ENCODE peak calls at places on chromosome 16, in six cellular contexts. Z, P, D, O, I and W are unnamed samples.

GRCh38 chr16:80197790-80198201 is 343.0 kb upstream of the DYNLRB2 start:
- DNase-seq in Z (peak; percentile 87), P (peak; percentile 91), D (no peak), O (no peak), I (peak; percentile 79), W (no peak)

GRCh38 chr16:27242868-27243590 is 25.5 kb downstream of the NSMCE1 start:
- DNase-seq in Z (peak; percentile 78), P (peak; percentile 96), D (peak; percentile 71), O (peak; percentile 24), I (peak; percentile 83), W (no peak)

GRCh38 chr16:17454331-17454730 is 16.4 kb downstream of the XYLT1 start:
- DNase-seq in Z (no peak), P (no peak), D (no peak), O (no peak), I (no peak), W (no peak)

GRCh38 chr16:51763072-51763658 is 612.1 kb upstream of the SALL1 start:
- DNase-seq in Z (no peak), P (no peak), D (no peak), O (no peak), I (no peak), W (no peak)

GRCh38 chr16:80273635-80274538 is 266.9 kb upstream of the DYNLRB2 start:
- DNase-seq in Z (no peak), P (no peak), D (no peak), O (no peak), I (no peak), W (no peak)

GRCh38 chr16:22805326-22805725 is 8.6 kb upstream of the HS3ST2 start:
- DNase-seq in Z (no peak), P (no peak), D (no peak), O (no peak), I (no peak), W (no peak)

GRCh38 chr16:48687421-48688038 is 77.5 kb upstream of the N4BP1 start:
- DNase-seq in Z (peak; percentile 70), P (peak; percentile 59), D (peak; percentile 13), O (peak; percentile 71), I (peak; percentile 84), W (peak; percentile 76)

GRCh38 chr16:82782715-82783251 is 156.0 kb downstream of the CDH13 start:
- DNase-seq in Z (no peak), P (peak; percentile 47), D (no peak), O (no peak), I (no peak), W (no peak)

GRCh38 chr16:66103245-66103644 is 263.2 kb upstream of the CDH5 start:
- DNase-seq in Z (no peak), P (no peak), D (no peak), O (no peak), I (peak; percentile 49), W (no peak)

GRCh38 chr16:52318259-52319008 is 228.5 kb downstream of the TOX3 start:
- DNase-seq in Z (no peak), P (no peak), D (no peak), O (no peak), I (no peak), W (no peak)

GRCh38 chr16:56424791-56425438 is 430 bp downstream of the AMFR start:
- DNase-seq in Z (no peak), P (peak; percentile 40), D (no peak), O (peak; percentile 79), I (no peak), W (peak; percentile 42)

GRCh38 chr16:78505544-78506371 is 406.3 kb downstream of the WWOX start:
- DNase-seq in Z (no peak), P (no peak), D (no peak), O (no peak), I (peak; percentile 80), W (no peak)

DNA sequence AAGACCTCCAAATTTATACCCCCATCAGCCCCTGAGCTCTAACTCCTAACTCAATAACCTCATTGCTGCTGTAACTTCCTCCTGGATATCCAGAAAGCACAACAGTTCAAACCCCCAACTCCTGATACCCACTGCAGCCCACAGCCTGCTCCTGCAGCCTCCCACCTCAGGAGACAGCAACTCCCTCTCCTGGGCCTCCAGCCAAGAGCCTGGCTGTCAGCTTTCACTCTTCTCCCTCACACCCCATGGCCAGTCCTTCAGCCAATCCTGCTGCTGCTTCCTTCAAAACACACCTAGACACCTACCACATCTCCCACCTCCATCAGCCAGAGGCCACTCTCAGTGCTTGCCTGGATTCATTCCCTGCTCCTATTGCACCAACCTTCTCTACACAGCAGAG is 5.4 kb downstream of the GINS2 start:
- DNase-seq in Z (no peak), P (no peak), D (no peak), O (no peak), I (no peak), W (no peak)
- TF ChIP-seq MYC in Z (no peak), P (no peak), D (no peak), O (no peak), I (no peak), W (no peak)

GRCh38 chr16:67660564-67661028 is at the start of gene PARD6A:
- DNase-seq in Z (peak; percentile 96), P (peak; percentile 94), D (peak; percentile 87), O (peak; percentile 92), I (peak; percentile 94), W (peak; percentile 96)
- TF ChIP-seq POLR2A in Z (no peak), P (no peak), D (no peak), O (peak; percentile 31), I (no peak), W (no peak)

DNA sequence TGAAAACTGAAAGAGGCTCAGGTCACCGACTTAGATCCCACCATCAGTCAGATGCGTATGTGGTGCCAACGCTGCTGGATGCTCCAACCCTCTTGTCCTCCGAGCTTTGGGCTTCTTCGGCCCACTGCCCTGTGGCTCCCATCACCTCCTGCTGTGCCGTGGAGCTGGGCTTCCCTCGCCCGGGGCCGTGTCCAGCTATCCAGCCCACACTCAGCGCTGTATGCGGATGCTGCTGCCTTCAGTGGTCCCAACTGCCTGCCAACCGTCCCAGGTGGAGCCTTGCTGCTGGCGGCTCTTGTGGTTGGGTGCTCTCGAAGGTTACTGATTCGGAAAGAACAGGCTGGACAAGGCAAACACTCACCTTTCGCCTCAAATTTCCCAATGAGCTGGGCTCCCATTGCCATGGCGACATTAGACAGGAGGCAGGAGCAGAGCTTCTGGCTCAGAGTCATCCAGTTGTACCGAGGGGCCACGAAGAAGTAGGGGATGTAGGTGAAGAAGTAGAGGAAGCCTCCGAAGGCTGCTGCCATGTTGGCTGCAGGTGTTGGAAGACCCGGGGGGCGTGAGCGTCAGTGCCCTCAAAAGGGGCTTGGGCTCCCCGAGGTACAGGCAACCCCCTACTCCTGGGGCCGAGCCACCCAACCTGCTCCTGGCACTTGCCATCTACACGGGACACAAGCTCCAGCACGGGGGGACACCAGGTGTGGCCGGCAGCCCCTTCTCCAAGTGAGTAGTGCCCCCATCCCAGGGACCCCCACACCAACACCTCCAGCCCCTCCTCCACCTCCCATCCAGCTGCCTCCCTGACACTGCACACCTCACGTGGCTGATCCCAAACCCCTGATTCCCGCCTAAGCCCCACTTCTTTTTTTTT is 32.2 kb downstream of the ABCA3 start:
- DNase-seq in Z (no peak), P (no peak), D (no peak), O (no peak), I (no peak), W (no peak)
- TF ChIP-seq MYC in Z (no peak), P (no peak), D (no peak), O (no peak), I (no peak), W (no peak)

DNA sequence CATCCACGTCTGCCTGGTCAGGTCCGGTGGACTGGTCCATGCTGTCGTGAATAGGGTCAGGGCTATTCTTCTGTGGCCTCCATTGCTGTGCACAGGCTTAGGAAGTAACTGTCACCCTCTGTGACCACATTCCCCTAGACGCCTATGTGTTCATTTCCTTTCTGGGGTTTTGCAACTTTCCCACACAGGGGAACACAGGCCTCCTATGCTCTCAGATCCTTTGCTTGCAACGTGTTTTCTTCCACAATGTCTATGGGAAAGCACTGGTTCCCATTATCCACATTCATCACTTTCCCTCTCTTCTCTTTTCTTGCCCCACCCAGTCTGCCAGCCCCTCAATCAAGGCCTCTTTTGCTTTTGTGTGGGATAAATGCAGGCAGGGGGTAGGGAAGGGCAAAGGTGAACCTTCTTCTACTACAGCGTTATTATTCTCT is 43.2 kb upstream of the DNAJA2 start:
- DNase-seq in Z (no peak), P (no peak), D (peak; percentile 71), O (peak; percentile 2), I (no peak), W (peak; percentile 96)
- TF ChIP-seq POLR2A in Z (no peak), P (no peak), D (peak; percentile 54), O (no peak), I (no peak), W (no peak)

GRCh38 chr16:81697321-81697885 is 81.7 kb upstream of the PLCG2 start:
- DNase-seq in Z (peak; percentile 76), P (peak; percentile 79), D (no peak), O (peak; percentile 68), I (peak; percentile 45), W (peak; percentile 77)
- TF ChIP-seq MYC in Z (no peak), P (no peak), D (no peak), O (no peak), I (no peak), W (peak; percentile 35)

DNA sequence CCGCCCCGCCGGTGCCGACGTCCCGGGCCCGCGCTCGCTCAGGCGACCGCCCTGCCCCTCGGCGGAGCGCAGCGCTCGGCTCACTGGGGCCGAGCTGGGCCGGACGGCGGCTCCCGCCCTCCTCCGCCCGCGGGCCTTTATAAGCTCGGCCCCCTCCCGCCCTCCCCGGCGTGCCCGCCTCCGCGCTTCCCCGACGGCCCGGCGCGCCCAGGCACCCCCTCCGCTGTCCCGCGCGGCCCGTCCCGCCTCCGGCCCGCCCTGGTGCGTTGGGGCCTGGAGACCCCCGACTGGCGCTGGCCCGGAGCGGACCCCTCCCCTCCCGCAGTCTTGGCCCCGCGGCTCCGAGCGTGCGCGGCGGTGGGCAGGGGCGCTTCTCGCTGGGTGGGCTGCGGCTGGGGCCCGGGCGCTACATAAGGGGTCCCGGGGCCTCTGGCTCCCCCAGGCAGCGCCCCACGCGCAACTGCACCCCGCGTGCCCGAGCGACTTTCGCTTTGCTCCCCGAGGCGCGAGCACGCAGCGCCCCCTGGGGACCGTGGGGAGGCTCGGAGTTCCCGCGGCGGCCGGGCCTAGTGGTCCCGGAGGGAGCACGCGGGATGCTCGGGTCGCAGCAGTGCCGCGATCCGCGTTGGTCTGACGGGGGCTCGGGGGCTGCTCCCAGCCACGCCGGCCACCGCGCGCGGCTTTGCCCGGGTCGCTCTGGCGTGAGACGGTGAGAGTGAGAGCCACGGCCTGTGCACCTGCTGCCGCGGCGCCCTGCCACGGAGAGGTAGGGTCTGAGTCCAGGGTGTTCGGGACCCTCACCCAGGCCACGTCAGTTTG is at the start of gene PIEZO1:
- DNase-seq in Z (peak; percentile 70), P (peak; percentile 53), D (no peak), O (peak; percentile 87), I (no peak), W (peak; percentile 79)
- TF ChIP-seq POLR2A in Z (peak; percentile 81), P (peak; percentile 86), D (peak; percentile 92), O (no peak), I (peak; percentile 82), W (peak; percentile 48)

DNA sequence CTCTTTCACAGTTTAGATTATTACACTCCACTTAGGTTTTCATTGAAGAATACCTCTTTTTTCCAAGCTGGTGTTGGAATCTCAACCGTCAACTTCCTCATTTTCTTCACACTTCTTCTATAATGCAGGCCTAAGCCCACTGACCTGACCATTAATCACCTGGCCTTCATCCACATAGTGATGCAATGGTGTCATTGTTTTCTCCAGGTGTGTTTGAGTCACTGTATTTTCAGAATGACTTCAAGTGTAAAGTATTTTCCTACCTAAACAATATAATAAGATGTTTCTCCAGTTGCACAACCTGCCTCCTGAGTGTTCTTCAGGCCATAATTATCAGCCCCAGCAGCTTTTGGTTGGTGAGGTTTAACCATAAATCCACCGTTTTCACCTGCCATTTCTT is 1675.1 kb downstream of the TP53TG3F start:
- DNase-seq in Z (no peak), P (no peak), D (no peak), O (no peak), I (no peak), W (no peak)
- TF ChIP-seq MYC in Z (no peak), P (no peak), D (no peak), O (no peak), I (no peak), W (no peak)